ENCODE peak calls at places on chromosomes 5 and 9, in seven cellular contexts. L, T, B, Y, D, I and O are unnamed samples.

GRCh38 chr5:62969409-62970120 is 390.9 kb downstream of the LRRC70 start:
- DNase-seq in L (no peak), T (no peak), B (no peak), Y (no peak), D (no peak), I (no peak), O (no peak)

GRCh38 chr9:106969696-106970095 is 106.7 kb downstream of the ZNF462 start:
- DNase-seq in L (no peak), T (no peak), B (no peak), Y (no peak), D (no peak), I (no peak), O (no peak)

GRCh38 chr5:178474562-178475184 is 115.5 kb downstream of the COL23A1 start:
- DNase-seq in L (no peak), T (no peak), B (no peak), Y (no peak), D (no peak), I (no peak), O (no peak)

GRCh38 chr5:34709861-34710673 is 53.9 kb downstream of the RAI14 start:
- DNase-seq in L (no peak), T (no peak), B (no peak), Y (no peak), D (peak; percentile 84), I (no peak), O (no peak)

GRCh38 chr5:75553358-75553757 is 41.7 kb downstream of the POLK start:
- DNase-seq in L (no peak), T (no peak), B (no peak), Y (no peak), D (no peak), I (no peak), O (no peak)

GRCh38 chr5:107300928-107301327 is 369.8 kb downstream of the EFNA5 start:
- DNase-seq in L (no peak), T (no peak), B (no peak), Y (no peak), D (no peak), I (no peak), O (no peak)

GRCh38 chr5:135813758-135814157 is 20.7 kb upstream of the SLC25A48 start:
- DNase-seq in L (no peak), T (no peak), B (no peak), Y (no peak), D (no peak), I (no peak), O (no peak)

GRCh38 chr9:125401317-125401716 is 139.7 kb downstream of the GAPVD1 start:
- DNase-seq in L (no peak), T (peak; percentile 13), B (no peak), Y (no peak), D (peak; percentile 29), I (no peak), O (no peak)

GRCh38 chr5:102759700-102760099 is 4.6 kb downstream of the PAM start:
- DNase-seq in L (no peak), T (no peak), B (no peak), Y (no peak), D (no peak), I (no peak), O (no peak)

GRCh38 chr5:57777174-57777581 is 294.6 kb upstream of the ACTBL2 start:
- DNase-seq in L (no peak), T (no peak), B (no peak), Y (no peak), D (no peak), I (no peak), O (no peak)

GRCh38 chr5:96220610-96221390 is 212.2 kb downstream of the PCSK1 start:
- DNase-seq in L (no peak), T (no peak), B (no peak), Y (peak; percentile 25), D (peak; percentile 77), I (no peak), O (no peak)

GRCh38 chr5:43192558-43193170 is 639 bp downstream of the NIM1K start:
- DNase-seq in L (no peak), T (no peak), B (no peak), Y (no peak), D (peak; percentile 40), I (no peak), O (peak; percentile 23)

GRCh38 chr5:65790371-65791163 is 68.6 kb downstream of the NLN start:
- DNase-seq in L (no peak), T (no peak), B (no peak), Y (no peak), D (no peak), I (no peak), O (no peak)

GRCh38 chr5:133412661-133413060 is 199.7 kb downstream of the FSTL4 start:
- DNase-seq in L (no peak), T (no peak), B (no peak), Y (no peak), D (peak; percentile 30), I (no peak), O (no peak)

GRCh38 chr5:144187699-144188294 is 17.1 kb downstream of the KCTD16 start:
- DNase-seq in L (peak; percentile 10), T (no peak), B (peak; percentile 72), Y (peak; percentile 65), D (peak; percentile 96), I (no peak), O (no peak)

GRCh38 chr5:60843693-60844428 is at the start of gene ELOVL7:
- DNase-seq in L (peak; percentile 10), T (peak; percentile 93), B (no peak), Y (no peak), D (peak; percentile 19), I (peak; percentile 89), O (peak; percentile 85)

GRCh38 chr5:180289433-180289832 is 2.5 kb downstream of the MAPK9 start:
- DNase-seq in L (no peak), T (no peak), B (no peak), Y (no peak), D (no peak), I (no peak), O (no peak)

GRCh38 chr5:83376461-83376860 is 95.1 kb upstream of the VCAN start:
- DNase-seq in L (no peak), T (no peak), B (no peak), Y (no peak), D (peak; percentile 76), I (no peak), O (no peak)

GRCh38 chr5:83378624-83379259 is 92.8 kb upstream of the VCAN start:
- DNase-seq in L (no peak), T (peak; percentile 38), B (no peak), Y (no peak), D (no peak), I (no peak), O (no peak)

GRCh38 chr5:83374547-83374946 is 97.0 kb upstream of the VCAN start:
- DNase-seq in L (no peak), T (no peak), B (no peak), Y (no peak), D (peak; percentile 94), I (no peak), O (no peak)

GRCh38 chr5:83377131-83377865 is 94.2 kb upstream of the VCAN start:
- DNase-seq in L (no peak), T (no peak), B (no peak), Y (no peak), D (peak; percentile 96), I (no peak), O (no peak)

GRCh38 chr5:83375049-83375710 is 96.4 kb upstream of the VCAN start:
- DNase-seq in L (no peak), T (no peak), B (no peak), Y (no peak), D (peak; percentile 61), I (no peak), O (no peak)
- TF ChIP-seq CTCF in L (no peak), T (no peak), B (no peak), Y (no peak), D (no peak), I (no peak), O (no peak)

DNA sequence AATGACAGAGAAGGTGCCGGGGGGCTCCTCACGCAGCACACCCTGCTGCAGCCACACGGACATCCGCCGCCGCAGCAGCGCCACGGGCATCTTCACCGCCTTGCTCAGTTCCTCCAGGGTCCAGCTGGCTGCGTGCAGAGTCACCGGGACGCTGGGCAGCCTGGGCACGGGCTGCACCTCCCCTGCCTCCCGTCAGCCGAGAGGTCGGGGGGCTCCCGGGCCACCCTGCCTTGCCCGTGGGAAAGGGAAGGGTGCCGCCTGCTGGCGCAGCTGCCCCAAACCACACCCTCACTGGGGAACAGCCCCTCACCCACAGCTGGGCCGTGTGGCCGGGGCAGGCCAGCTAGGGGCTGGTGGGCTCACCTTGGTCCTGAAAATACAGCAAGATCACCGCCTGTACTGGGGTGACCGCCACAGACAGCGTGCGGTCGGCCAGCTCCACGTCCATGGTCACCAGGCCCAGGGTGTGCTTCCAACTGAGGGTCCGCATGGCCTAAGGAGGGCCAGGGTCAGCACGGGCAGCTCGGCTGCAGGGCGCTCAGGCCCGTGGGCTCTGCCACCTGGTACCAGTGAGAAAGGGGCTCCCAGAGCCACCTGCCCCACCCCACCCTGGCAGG is 3.6 kb upstream of the TMEM210 start:
- DNase-seq in L (no peak), T (peak; percentile 59), B (no peak), Y (no peak), D (no peak), I (no peak), O (no peak)
- TF ChIP-seq CTCF in L (no peak), T (peak; percentile 56), B (peak; percentile 34), Y (no peak), D (no peak), I (peak; percentile 7), O (no peak)

GRCh38 chr5:115262405-115263247 is at the start of gene PGGT1B:
- DNase-seq in L (peak; percentile 54), T (peak; percentile 83), B (peak; percentile 60), Y (peak; percentile 19), D (peak; percentile 56), I (peak; percentile 48), O (peak; percentile 71)
- TF ChIP-seq CTCF in L (no peak), T (no peak), B (no peak), Y (no peak), D (no peak), I (no peak), O (no peak)

GRCh38 chr9:126676102-126676684 is 62.5 kb downstream of the LMX1B start:
- DNase-seq in L (no peak), T (no peak), B (no peak), Y (no peak), D (no peak), I (no peak), O (no peak)
- TF ChIP-seq CTCF in L (no peak), T (no peak), B (no peak), Y (no peak), D (no peak), I (no peak), O (no peak)

GRCh38 chr9:127537792-127538191 is 74.3 kb upstream of the STXBP1 start:
- DNase-seq in L (no peak), T (peak; percentile 71), B (no peak), Y (no peak), D (no peak), I (no peak), O (no peak)
- TF ChIP-seq CTCF in L (peak; percentile 30), T (peak; percentile 56), B (no peak), Y (peak; percentile 19), D (peak; percentile 26), I (no peak), O (no peak)

DNA sequence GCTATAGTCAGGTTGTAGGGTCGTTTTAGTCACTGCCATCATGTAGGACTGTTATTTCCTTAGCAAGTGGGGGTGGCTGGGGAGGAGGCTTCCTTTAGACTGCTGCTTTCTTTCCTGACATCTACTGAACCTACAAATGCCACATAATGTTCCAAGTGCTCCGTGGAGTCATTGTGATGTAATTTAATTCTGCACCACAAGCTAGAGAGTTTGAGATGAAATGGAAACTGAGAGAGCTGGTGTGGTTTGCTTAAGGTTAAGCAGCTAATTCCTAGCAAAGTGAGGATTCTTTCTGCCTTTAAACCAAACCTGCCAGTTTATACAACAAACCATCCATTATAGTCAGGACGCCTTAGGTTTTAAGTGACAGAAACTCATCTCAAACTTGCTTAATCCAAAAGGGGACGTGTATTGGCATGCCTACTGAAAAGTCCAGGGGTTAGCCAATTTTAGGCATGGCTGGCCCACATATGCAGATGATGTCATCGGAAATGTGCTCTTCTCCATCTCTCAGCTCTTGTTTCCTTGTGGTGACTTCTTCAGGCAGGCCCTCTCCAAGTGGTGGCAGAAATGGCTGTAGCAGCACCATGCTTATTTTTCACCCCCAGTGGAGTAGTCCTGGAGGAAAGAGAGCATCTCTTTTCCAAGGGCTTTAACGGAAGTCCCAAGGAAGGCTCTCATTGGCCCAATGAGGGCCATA is 30.5 kb downstream of the ZNF618 start:
- DNase-seq in L (no peak), T (no peak), B (no peak), Y (no peak), D (peak; percentile 68), I (no peak), O (no peak)
- TF ChIP-seq CTCF in L (no peak), T (no peak), B (no peak), Y (no peak), D (no peak), I (no peak), O (no peak)